ENCODE peak calls at places on chromosomes 5 and 9, in eight cellular contexts. V is AG04450, Q is OCI-LY7, B is A549, F is keratinocyte, Z is fibroblast of the aortic adventitia, J is fibroblast of pulmonary artery, W is cardiac fibroblast. R is an unnamed sample.

GRCh38 chr5:34507948-34508347 is 148.2 kb upstream of the RAI14 start:
- DNase-seq in B (no peak), V (no peak), F (no peak), Z (no peak), Q (no peak), J (no peak), W (no peak), R (no peak)

GRCh38 chr5:98927988-98928801 is 612 bp downstream of the CHD1 start:
- DNase-seq in W (peak), V (no peak), Z (peak), B (peak), J (peak), Q (peak), F (no peak), R (peak)

GRCh38 chr5:150180241-150181027 is 9.4 kb upstream of the SLC6A7 start:
- DNase-seq in V (no peak), Z (peak), J (peak), Q (no peak), W (peak), F (no peak), B (no peak), R (no peak)

GRCh38 chr5:57718155-57718554 is 235.5 kb upstream of the ACTBL2 start:
- DNase-seq in Z (peak), V (no peak), J (peak), W (peak), F (no peak), Q (no peak), B (peak), R (no peak)

GRCh38 chr9:123851851-123852250 is 78.1 kb downstream of the DENND1A start:
- DNase-seq in Z (no peak), B (no peak), Q (no peak), W (no peak), V (no peak), F (no peak), J (no peak), R (no peak)

GRCh38 chr5:60522299-60522915 is 177.6 kb downstream of the DEPDC1B start:
- DNase-seq in W (peak), V (no peak), Z (peak), J (peak), F (no peak), Q (peak), B (no peak), R (peak)

GRCh38 chr9:126148994-126149393 is 177.6 kb upstream of the MVB12B start:
- DNase-seq in Q (no peak), J (no peak), Z (no peak), B (no peak), F (no peak), V (no peak), W (no peak), R (no peak)

GRCh38 chr9:81416476-81417298 is 272.7 kb downstream of the TLE1 start:
- DNase-seq in Z (peak), F (no peak), J (no peak), V (no peak), B (no peak), W (peak), Q (no peak), R (no peak)

GRCh38 chr9:117718085-117718484 is 13.9 kb downstream of the TLR4 start:
- DNase-seq in V (no peak), Z (peak), F (no peak), W (peak), Q (peak), J (peak), B (no peak), R (peak)

DNA sequence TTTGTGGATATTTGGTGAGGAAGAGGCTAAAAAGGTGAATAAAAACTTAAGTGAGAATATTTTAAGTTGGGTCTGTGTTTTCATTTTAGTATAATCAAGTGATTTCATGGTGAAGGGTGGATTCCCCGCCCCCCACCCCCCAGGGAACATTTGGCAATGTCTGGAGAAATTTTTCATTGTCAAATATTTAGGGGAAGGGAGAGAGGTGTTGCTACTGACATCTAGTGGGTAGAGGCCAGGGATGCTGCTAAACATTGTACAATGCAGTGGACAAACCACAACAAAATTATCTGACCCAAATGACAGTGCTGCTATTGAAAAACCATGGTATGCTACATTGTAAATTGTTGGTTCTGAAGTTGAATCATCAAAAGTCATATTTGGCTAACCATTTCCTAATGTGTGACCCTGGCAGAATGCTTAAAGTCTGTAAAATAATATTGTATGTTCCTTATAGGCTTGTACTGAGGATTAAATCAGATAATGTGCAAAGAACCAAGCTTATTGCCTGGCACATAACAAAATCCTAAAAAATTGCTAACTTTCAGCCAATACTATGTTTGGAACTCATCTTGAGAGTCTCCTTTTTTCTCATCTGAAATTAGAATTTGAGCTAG is 5.6 kb downstream of the C5orf24 start:
- DNase-seq in J (peak), B (no peak), F (no peak), W (peak), V (no peak), Z (peak), Q (peak), R (peak)
- TF ChIP-seq CTCF in J (peak), B (peak), F (peak), W (peak), V (peak), Z (peak), Q (peak), R (peak)

DNA sequence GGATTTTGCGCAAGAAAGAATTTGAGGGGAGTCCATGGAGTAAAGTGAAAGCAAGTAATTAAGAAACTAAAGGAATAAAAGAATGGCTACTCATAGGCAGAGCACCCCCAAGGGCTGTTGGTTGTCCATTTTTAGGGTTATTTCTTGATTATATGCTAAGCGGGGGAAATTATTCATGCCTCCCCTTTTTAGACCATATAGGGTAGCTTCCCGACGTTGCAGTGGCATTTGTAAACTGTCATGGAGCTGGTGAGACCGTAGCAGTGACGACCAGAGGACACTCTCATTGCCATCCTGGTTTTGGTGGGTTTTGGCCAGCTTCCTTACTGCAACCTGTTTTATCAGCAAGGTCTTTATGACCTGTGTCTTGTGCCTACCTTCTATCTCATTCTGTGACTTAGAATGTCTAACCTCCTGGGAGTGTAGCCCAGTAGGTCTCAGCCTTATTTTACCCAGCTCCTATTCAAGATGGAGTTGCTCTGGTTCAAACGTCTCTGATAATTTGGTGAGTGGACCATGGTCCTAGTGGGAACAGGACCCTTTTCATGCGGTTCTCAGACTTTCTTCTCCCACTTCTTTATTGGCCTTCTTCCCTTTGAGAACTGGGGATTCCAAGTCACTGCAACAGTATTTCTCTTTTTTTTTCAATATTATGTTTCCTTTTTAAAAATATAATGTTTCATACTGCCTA is 1.3 kb upstream of the ERAP1 start:
- DNase-seq in B (no peak), W (no peak), V (no peak), Q (no peak), J (no peak), F (no peak), Z (no peak), R (no peak)
- H3K4me3 ChIP-seq in B (peak), W (no peak), V (no peak), Q (peak), J (no peak), F (no peak), Z (no peak), R (peak)

GRCh38 chr9:77649109-77649812 is 1.1 kb upstream of the GNA14 start:
- DNase-seq in B (peak), W (peak), J (peak), Z (peak), Q (no peak), V (no peak), F (no peak), R (no peak)
- TF ChIP-seq CTCF in B (peak), W (peak), J (peak), Z (peak), Q (peak), V (peak), F (no peak), R (no peak)

GRCh38 chr9:1979815-1980367 is 35.3 kb upstream of the SMARCA2 start:
- DNase-seq in F (no peak), Z (peak), B (no peak), Q (no peak), W (peak), V (no peak), J (peak), R (no peak)
- H3K4me3 ChIP-seq in F (no peak), Z (no peak), B (no peak), Q (no peak), W (no peak), V (no peak), J (no peak), R (no peak)

DNA sequence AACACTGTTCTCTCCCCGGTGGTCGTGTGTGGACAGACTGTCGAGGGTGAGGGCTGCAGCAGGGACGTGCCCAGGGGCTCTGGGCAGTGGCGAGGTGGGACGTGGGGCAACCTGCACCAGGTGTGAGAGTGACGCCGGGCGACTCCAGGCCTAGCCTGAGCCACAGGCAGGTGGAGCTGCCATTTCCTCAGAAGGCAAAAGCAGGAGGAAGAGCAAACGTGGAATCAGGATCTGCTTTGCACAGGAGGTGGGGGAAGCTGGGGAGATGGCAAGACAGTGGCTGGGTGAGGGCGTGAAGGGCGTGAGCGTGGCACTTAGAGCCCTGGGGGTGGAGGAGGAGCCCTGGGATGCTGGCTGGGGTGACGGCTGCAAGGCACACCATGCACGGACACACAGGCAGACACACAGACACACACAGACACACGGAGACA is 39.6 kb upstream of the NSMF start:
- DNase-seq in F (no peak), B (no peak), Q (no peak), Z (no peak), W (no peak), V (no peak), J (no peak), R (no peak)
- TF ChIP-seq CTCF in F (no peak), B (no peak), Q (no peak), Z (no peak), W (no peak), V (no peak), J (no peak), R (no peak)

DNA sequence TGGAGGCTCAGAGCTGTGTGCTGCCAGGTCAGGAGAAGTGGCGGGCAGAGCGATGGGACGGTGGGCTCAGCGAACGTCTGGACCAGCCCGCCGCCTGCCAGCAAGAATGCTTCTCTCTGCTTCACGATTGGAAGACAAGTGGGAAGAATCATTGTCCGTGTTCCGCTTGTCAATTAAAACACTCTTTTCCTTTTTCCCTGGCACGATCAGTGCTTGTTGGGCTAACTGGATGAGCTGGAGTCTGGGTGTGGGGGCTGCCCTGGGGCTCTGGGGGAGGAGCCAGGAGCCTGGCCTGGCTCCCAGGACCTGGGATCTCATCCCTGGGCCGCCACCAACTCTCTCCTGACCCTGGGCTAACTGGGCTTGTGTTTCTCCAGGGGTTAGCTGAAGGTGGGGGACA is 1.7 kb downstream of the COL5A1 start:
- DNase-seq in B (no peak), V (no peak), Q (no peak), J (peak), W (peak), Z (peak), F (no peak), R (no peak)
- H3K4me3 ChIP-seq in B (peak), V (peak), Q (no peak), J (peak), W (peak), Z (peak), F (peak), R (no peak)

DNA sequence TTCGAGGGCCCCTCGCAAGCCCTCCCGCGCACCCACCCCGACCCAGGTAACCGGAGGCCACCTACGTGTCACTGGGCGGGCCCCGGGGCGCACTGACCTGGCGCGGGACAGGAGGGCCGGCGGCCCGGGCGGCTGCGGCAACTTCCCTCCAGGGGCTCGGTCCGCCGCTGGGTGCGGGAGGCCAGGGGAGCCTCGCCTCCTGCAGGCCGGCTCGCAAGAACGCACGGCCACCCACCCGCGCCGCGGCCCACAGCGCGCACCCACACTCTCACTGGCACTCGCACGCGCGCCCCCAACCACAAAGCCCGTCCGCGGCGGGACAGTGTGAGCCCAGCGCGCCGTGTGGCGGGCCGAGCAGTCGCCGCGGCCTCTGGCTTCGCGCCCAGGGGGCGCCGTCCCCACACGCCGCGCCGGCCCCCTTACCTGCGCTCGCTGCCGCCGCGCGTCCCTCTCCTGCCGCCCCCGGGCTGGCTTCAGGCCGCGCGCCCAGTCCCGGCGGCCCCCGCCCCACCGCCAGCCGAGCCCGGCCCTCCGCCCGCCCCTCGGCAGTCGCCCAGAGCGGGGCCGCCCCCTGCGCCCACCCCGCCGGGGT is 430 bp downstream of the LPAR1 start:
- DNase-seq in B (no peak), Z (peak), J (peak), F (no peak), W (peak), Q (no peak), V (no peak), R (peak)
- TF ChIP-seq CTCF in B (peak), Z (peak), J (no peak), F (peak), W (no peak), Q (no peak), V (peak), R (peak)

DNA sequence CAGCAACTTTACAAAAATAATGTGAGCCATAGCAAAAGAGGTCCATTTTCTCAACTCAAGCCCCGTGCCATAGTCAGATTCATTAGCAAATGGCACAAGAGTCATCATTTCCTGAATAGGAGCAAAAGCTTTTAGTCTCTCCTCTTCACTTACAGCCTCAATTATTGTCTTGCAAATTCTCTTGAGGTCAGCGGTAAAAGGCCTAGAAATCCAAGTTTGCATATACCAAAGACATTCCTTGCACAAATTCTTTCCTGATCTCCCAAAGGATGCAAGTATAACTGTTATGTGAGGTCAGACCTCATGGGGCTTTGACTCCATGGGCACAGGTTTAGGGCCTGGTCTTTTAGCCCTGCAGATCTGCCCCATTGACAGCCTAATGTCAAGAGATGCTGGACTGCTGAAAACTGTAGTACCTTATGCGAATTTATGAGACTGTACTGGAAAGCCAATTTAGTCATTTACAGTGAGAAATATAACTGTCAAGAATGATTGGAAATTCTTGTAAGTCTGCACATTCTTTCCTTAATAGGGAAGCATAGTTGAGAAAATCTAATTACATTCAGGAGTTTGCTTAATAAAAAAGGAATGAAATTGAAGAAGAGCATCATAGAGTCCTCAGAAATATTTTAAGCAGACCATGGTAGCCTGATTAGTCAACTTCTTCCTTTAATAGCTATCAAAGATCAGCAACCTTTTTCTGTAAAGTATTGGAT is 45.4 kb downstream of the GCNT4 start:
- DNase-seq in B (no peak), V (no peak), J (no peak), W (no peak), Z (no peak), Q (no peak), F (no peak), R (no peak)
- H3K4me3 ChIP-seq in B (no peak), V (no peak), J (no peak), W (no peak), Z (no peak), Q (no peak), F (no peak), R (no peak)

GRCh38 chr9:128757602-128758001 is 14.1 kb downstream of the ZER1 start:
- DNase-seq in Q (no peak), J (no peak), F (no peak), W (no peak), V (no peak), Z (no peak), B (no peak), R (no peak)

GRCh38 chr9:128750926-128751595 is 20.7 kb downstream of the ZER1 start:
- DNase-seq in F (no peak), Q (no peak), Z (no peak), J (no peak), V (no peak), W (no peak), B (no peak), R (no peak)

GRCh38 chr9:128753627-128754026 is 18.1 kb downstream of the ZER1 start:
- DNase-seq in B (no peak), W (no peak), J (no peak), V (no peak), Z (no peak), Q (no peak), F (no peak), R (no peak)
- TF ChIP-seq CTCF in B (no peak), W (no peak), J (no peak), V (no peak), Z (no peak), Q (no peak), F (no peak), R (no peak)

DNA sequence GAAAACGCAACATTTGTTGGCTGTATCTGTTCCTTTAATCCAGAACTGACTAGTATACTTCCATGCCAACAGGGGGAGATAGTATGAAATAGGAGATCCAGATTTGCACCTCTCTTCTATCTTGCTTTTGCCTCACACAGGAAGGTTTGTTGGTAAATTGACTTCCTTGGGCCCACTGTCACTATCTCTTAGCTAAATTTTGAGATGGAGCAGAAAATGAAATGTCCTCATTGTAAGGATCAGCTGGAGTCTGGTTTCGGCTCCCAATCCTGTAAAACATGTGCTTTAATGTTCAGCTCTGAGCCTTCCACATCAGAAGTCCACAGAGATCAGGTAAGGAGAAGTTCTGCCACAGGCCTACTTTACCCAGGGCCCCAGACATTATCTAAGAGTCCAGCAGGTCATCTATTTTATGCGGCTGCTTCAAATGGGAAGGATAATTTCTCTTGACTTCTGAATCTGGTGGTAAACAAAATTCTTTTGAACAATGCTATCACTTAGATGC is 176.8 kb downstream of the FER start:
- DNase-seq in V (no peak), F (no peak), B (no peak), W (no peak), Z (no peak), Q (peak), J (no peak), R (peak)
- H3K4me3 ChIP-seq in V (no peak), F (no peak), B (no peak), W (no peak), Z (no peak), Q (peak), J (no peak), R (peak)

R was measured in GM12865.